ENCODE peak calls at places on chromosomes 13 and 19, in five cellular contexts. O is neuronal stem cell, E is mesenchymal stem cell, L is H1, U is trophoblast cell. R is an unnamed sample.
A peak's percentile ranks its signal among the peaks of the same experiment; 100 is the strongest.

GRCh38 chr13:19239114-19239860 is 57.7 kb upstream of the TUBA3C start:
- DNase-seq in E (no peak), L (no peak), O (no peak), U (no peak), R (no peak)

GRCh38 chr19:47615714-47616113 is 6.8 kb downstream of the BICRA start:
- DNase-seq in E (no peak), L (no peak), O (no peak), U (no peak), R (no peak)

GRCh38 chr19:46081928-46082727 is 41.3 kb upstream of the IGFL4 start:
- DNase-seq in L (no peak), E (peak; percentile 72), U (peak; percentile 75), O (peak; percentile 26), R (peak; percentile 39)

GRCh38 chr13:46232281-46232680 is 20.6 kb downstream of the LRRC63 start:
- DNase-seq in U (no peak), E (no peak), L (no peak), O (no peak), R (no peak)

GRCh38 chr13:20672772-20673171 is 30.7 kb upstream of the IL17D start:
- DNase-seq in O (no peak), E (no peak), U (no peak), L (no peak), R (no peak)

GRCh38 chr19:39843919-39844793 is 2.0 kb downstream of the FBL start:
- DNase-seq in O (no peak), L (no peak), E (peak; percentile 69), U (peak; percentile 81), R (no peak)

GRCh38 chr19:9741476-9742171 is 26.9 kb downstream of the ZNF846 start:
- DNase-seq in U (peak; percentile 69), E (no peak), L (no peak), O (no peak), R (no peak)

GRCh38 chr13:110853235-110853721 is 61.6 kb downstream of the ANKRD10 start:
- DNase-seq in L (no peak), O (no peak), E (no peak), U (peak; percentile 5), R (no peak)

GRCh38 chr13:51241720-51242119 is 19.5 kb downstream of the FAM124A start:
- DNase-seq in E (peak; percentile 12), L (no peak), O (no peak), U (peak; percentile 21), R (no peak)

GRCh38 chr13:22200469-22200868 is 529.6 kb downstream of the FGF9 start:
- DNase-seq in O (no peak), E (no peak), U (no peak), L (no peak), R (no peak)

GRCh38 chr13:111153977-111154332 is 38.8 kb downstream of the ARHGEF7 start:
- DNase-seq in E (peak; percentile 65), O (no peak), L (no peak), U (peak; percentile 78), R (no peak)

GRCh38 chr13:78133511-78133910 is 214.9 kb upstream of the EDNRB start:
- DNase-seq in O (no peak), U (no peak), E (no peak), L (no peak), R (no peak)

GRCh38 chr19:30719189-30719990 is 347.2 kb downstream of the ZNF536 start:
- DNase-seq in O (no peak), L (no peak), E (peak; percentile 5), U (no peak), R (peak; percentile 41)

GRCh38 chr19:51470966-51471365 is 7.4 kb upstream of the CEACAM18 start:
- DNase-seq in E (no peak), L (no peak), U (peak; percentile 38), O (no peak), R (no peak)

GRCh38 chr19:5954293-5954692 is 23.6 kb downstream of the RANBP3 start:
- DNase-seq in U (no peak), L (no peak), E (peak; percentile 28), O (no peak), R (no peak)

GRCh38 chr19:30391554-30392551 is 19.7 kb downstream of the ZNF536 start:
- DNase-seq in E (no peak), L (peak; percentile 29), O (no peak), U (no peak), R (peak; percentile 41)

GRCh38 chr19:50639121-50640112 is at the start of gene SYT3:
- DNase-seq in U (peak; percentile 10), O (peak; percentile 66), E (no peak), L (no peak), R (peak; percentile 78)

GRCh38 chr19:23817519-23817918 is 58.8 kb upstream of the ZNF681 start:
- DNase-seq in U (peak; percentile 70), O (no peak), E (peak; percentile 17), L (no peak), R (peak; percentile 41)

GRCh38 chr13:77516342-77516789 is 19.1 kb upstream of the SCEL start:
- DNase-seq in E (peak; percentile 12), O (no peak), L (no peak), U (no peak), R (no peak)

GRCh38 chr19:45592366-45592765 is 7.8 kb upstream of the OPA3 start:
- DNase-seq in U (no peak), E (no peak), O (no peak), L (no peak), R (no peak)

GRCh38 chr13:38685974-38686571 is 804 bp upstream of the FREM2 start:
- DNase-seq in E (peak; percentile 14), L (no peak), U (peak; percentile 99), O (peak; percentile 56), R (peak; percentile 83)

GRCh38 chr13:100128373-100128772 is 39.5 kb downstream of the PCCA start:
- DNase-seq in L (no peak), U (no peak), O (no peak), E (peak; percentile 83), R (no peak)

GRCh38 chr13:110634558-110634957 is 19.2 kb downstream of the NAXD start:
- DNase-seq in L (no peak), O (no peak), E (peak; percentile 80), U (peak; percentile 27), R (no peak)

GRCh38 chr19:3606690-3607289 is at the start of gene TBXA2R:
- DNase-seq in E (peak; percentile 75), U (peak; percentile 23), L (no peak), O (no peak), R (peak; percentile 76)

GRCh38 chr13:25192936-25193335 is 20.8 kb upstream of the AMER2 start:
- DNase-seq in O (no peak), L (no peak), U (no peak), E (no peak), R (no peak)

GRCh38 chr19:50178859-50179537 is 15.9 kb upstream of the IZUMO2 start:
- DNase-seq in O (no peak), U (no peak), E (no peak), L (no peak), R (no peak)

GRCh38 chr13:51811920-51812328 is 8.0 kb upstream of the DHRS12 start:
- DNase-seq in L (no peak), U (no peak), E (no peak), O (no peak), R (no peak)

GRCh38 chr13:79481685-79482052 is 714 bp downstream of the NDFIP2 start:
- DNase-seq in O (no peak), U (peak; percentile 51), E (no peak), L (no peak), R (no peak)

GRCh38 chr13:79482271-79482970 is 1.5 kb downstream of the NDFIP2 start:
- DNase-seq in L (no peak), E (peak; percentile 56), U (peak; percentile 89), O (no peak), R (no peak)

GRCh38 chr13:79483302-79483701 is 2.3 kb downstream of the NDFIP2 start:
- DNase-seq in E (peak; percentile 89), O (no peak), L (no peak), U (no peak), R (no peak)

GRCh38 chr13:79477968-79478367 is 3.0 kb upstream of the NDFIP2 start:
- DNase-seq in E (no peak), U (peak; percentile 29), O (no peak), L (no peak), R (peak; percentile 35)

GRCh38 chr13:79480954-79481684 is at the start of gene NDFIP2:
- DNase-seq in L (peak; percentile 25), U (peak; percentile 90), E (peak; percentile 88), O (peak; percentile 77), R (peak; percentile 84)
- H2BK120ac ChIP-seq in L (no peak within 1 kb of the TSS), U (peak within 1 kb of the TSS; percentile 88), E (peak within 1 kb of the TSS; percentile 11), O (peak within 1 kb of the TSS; percentile 91), R (no peak within 1 kb of the TSS)

GRCh38 chr13:93462151-93462550 is 235.5 kb downstream of the GPC6 start:
- DNase-seq in E (no peak), L (no peak), O (no peak), U (no peak), R (no peak)

GRCh38 chr13:93455881-93456280 is 229.3 kb downstream of the GPC6 start:
- DNase-seq in E (no peak), U (no peak), L (no peak), O (no peak), R (no peak)

GRCh38 chr13:93460005-93460404 is 233.4 kb downstream of the GPC6 start:
- DNase-seq in O (no peak), L (no peak), U (no peak), E (no peak), R (no peak)
- H2BK12ac ChIP-seq in O (no peak overlapping the region), L (no peak overlapping the region), U (no peak overlapping the region), E (no peak overlapping the region), R (no peak overlapping the region)

GRCh38 chr19:17109300-17109699 is 33.7 kb downstream of the MYO9B start:
- DNase-seq in L (no peak), U (no peak), E (no peak), O (no peak), R (no peak)

GRCh38 chr19:17105548-17105947 is 30.0 kb downstream of the MYO9B start:
- DNase-seq in E (no peak), U (no peak), L (no peak), O (no peak), R (no peak)

GRCh38 chr19:17108453-17108784 is 32.8 kb downstream of the MYO9B start:
- DNase-seq in L (no peak), U (no peak), O (no peak), E (no peak), R (no peak)

GRCh38 chr19:17109962-17110598 is 34.5 kb downstream of the MYO9B start:
- DNase-seq in E (no peak), L (no peak), U (no peak), O (no peak), R (no peak)

GRCh38 chr19:17107546-17108452 is 32.2 kb downstream of the MYO9B start:
- DNase-seq in E (peak; percentile 98), U (peak; percentile 89), L (no peak), O (no peak), R (no peak)
- H3K18ac ChIP-seq in E (peak overlapping the region; percentile 89), U (peak overlapping the region; percentile 50), L (no peak overlapping the region), O (no peak overlapping the region), R (no peak overlapping the region)

DNA sequence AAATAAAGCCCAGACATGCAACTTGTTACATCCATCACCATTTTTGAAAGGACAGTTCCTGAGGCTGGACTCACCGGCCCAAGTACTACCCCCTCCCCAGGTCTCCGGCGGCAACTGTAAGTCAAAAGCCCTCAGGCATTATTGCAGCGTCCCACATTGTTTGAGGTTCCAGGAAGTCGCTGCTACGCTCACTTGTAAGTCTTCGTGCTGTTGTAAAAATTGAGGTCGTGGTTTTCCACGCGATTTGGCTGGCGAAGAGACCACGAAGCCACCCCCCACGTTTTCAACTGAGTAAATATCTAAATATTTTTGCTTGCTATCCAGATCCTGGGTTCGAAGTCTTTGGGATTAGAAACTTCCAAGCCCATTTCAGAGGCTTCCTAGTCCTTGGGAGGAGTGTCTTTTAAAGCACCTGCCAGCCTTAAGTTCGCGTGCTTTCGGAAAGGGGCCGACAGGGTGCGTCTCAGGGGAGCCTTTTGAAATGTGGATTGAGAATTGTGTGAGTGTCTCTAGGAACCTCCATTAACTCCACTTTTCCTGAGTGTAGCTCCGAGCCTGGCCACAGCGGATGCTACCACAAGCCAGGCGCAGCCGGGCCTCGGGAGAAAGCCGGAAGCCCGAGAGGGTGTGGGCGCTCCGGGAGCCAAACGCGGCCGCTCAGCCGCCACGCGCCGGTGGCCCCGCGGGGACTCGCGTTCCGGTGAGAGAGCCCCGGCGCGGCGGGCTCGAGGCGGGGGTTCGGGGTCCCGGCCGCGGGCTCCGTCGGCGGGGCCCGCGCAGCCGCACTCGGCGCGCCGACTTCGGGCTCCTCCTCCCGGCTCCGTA is at the start of gene FNDC3A:
- DNase-seq in O (no peak), U (peak; percentile 71), E (peak; percentile 74), L (no peak), R (peak; percentile 79)
- H2BK120ac ChIP-seq in O (no peak within 1 kb of the TSS), U (peak within 1 kb of the TSS; percentile 99), E (peak within 1 kb of the TSS; percentile 99), L (peak within 1 kb of the TSS; percentile 51), R (no peak within 1 kb of the TSS)